ENCODE peak calls at places on chromosomes 6 and 20, in ten cellular contexts. H, Y, F, O, Z, P, M, G, E and X are unnamed samples.

GRCh38 chr6:138088307-138088744 is 18.9 kb downstream of the PERP start:
- DNase-seq in E (no peak), P (peak; percentile 72), H (no peak), Y (peak; percentile 97), F (no peak), Z (no peak), M (peak; percentile 73), G (no peak), O (no peak), X (no peak)

GRCh38 chr20:59994697-59995122 is 36.5 kb downstream of the CDH26 start:
- DNase-seq in P (no peak), M (peak; percentile 2), H (no peak), Z (no peak), G (no peak), Y (peak; percentile 20), E (no peak), O (no peak), F (peak; percentile 61), X (no peak)

GRCh38 chr20:12229891-12230290 is 312.2 kb downstream of the BTBD3 start:
- DNase-seq in P (no peak), G (no peak), E (no peak), H (no peak), F (no peak), M (no peak), O (no peak), Y (no peak), Z (no peak), X (no peak)

GRCh38 chr6:161271343-161272019 is 2.4 kb downstream of the AGPAT4 start:
- DNase-seq in Y (no peak), G (peak; percentile 56), O (no peak), H (no peak), E (no peak), P (no peak), M (no peak), F (no peak), Z (no peak), X (no peak)

GRCh38 chr6:55528624-55529023 is 50.4 kb downstream of the HMGCLL1 start:
- DNase-seq in F (peak; percentile 9), Z (no peak), G (no peak), O (no peak), E (no peak), M (peak; percentile 19), H (no peak), P (no peak), Y (peak; percentile 37), X (peak; percentile 3)

GRCh38 chr6:159390384-159390783 is 221.2 kb downstream of the FNDC1 start:
- DNase-seq in F (no peak), O (no peak), E (no peak), H (no peak), M (peak; percentile 20), Z (no peak), Y (no peak), P (no peak), G (no peak), X (no peak)

GRCh38 chr6:19713984-19714383 is 123.2 kb upstream of the ID4 start:
- DNase-seq in F (no peak), P (no peak), G (no peak), Z (no peak), Y (no peak), E (no peak), O (no peak), M (no peak), H (no peak), X (no peak)

GRCh38 chr6:149015877-149016525 is 269.2 kb downstream of the UST start:
- DNase-seq in O (no peak), Z (no peak), G (no peak), H (no peak), M (no peak), F (no peak), Y (no peak), E (no peak), P (no peak), X (no peak)

GRCh38 chr20:23926941-23927872 is 47.7 kb upstream of the CST5 start:
- DNase-seq in H (no peak), M (peak; percentile 5), Y (no peak), G (no peak), P (no peak), O (no peak), E (no peak), Z (no peak), F (no peak), X (no peak)

GRCh38 chr20:49379338-49379737 is 101.5 kb upstream of the ZNFX1 start:
- DNase-seq in O (no peak), Z (no peak), Y (no peak), G (no peak), P (no peak), M (no peak), E (no peak), H (no peak), F (no peak), X (no peak)

GRCh38 chr6:158991017-158991723 is 8.8 kb downstream of the RSPH3 start:
- DNase-seq in P (no peak), H (no peak), Y (no peak), E (no peak), Z (no peak), O (no peak), F (no peak), M (no peak), G (peak; percentile 56), X (no peak)

GRCh38 chr20:51327251-51327841 is 215.2 kb downstream of the NFATC2 start:
- DNase-seq in P (peak; percentile 86), M (peak; percentile 74), G (no peak), Z (no peak), E (no peak), Y (peak; percentile 97), H (no peak), O (no peak), F (no peak), X (no peak)

GRCh38 chr6:108667984-108668383 is 107.3 kb downstream of the FOXO3 start:
- DNase-seq in O (no peak), P (no peak), M (peak; percentile 51), E (no peak), F (no peak), G (no peak), Y (peak; percentile 75), Z (no peak), H (no peak), X (no peak)

GRCh38 chr6:4487538-4487937 is 288.7 kb upstream of the CDYL start:
- DNase-seq in F (no peak), H (no peak), Y (no peak), Z (no peak), O (no peak), E (no peak), M (no peak), G (no peak), P (no peak), X (no peak)

GRCh38 chr6:134060491-134061106 is 8.2 kb upstream of the SLC2A12 start:
- DNase-seq in M (peak; percentile 84), G (no peak), P (no peak), Y (peak; percentile 79), Z (no peak), O (no peak), F (no peak), H (no peak), E (no peak), X (no peak)

GRCh38 chr20:54292186-54292585 is 84.3 kb downstream of the PFDN4 start:
- DNase-seq in O (no peak), Z (no peak), P (no peak), E (no peak), Y (peak; percentile 25), G (peak; percentile 39), F (no peak), H (no peak), M (peak; percentile 38), X (no peak)

GRCh38 chr6:14254505-14254904 is 136.9 kb downstream of the CD83 start:
- DNase-seq in E (no peak), Z (no peak), G (peak; percentile 58), P (no peak), M (no peak), H (no peak), O (no peak), Y (no peak), F (no peak), X (no peak)

GRCh38 chr6:149140137-149140909 is 177.2 kb upstream of the TAB2 start:
- DNase-seq in P (no peak), G (peak; percentile 87), M (no peak), E (no peak), F (no peak), Z (peak; percentile 70), H (peak; percentile 31), Y (no peak), O (no peak), X (peak; percentile 68)

GRCh38 chr6:78565997-78566396 is 301.4 kb upstream of the IRAK1BP1 start:
- DNase-seq in O (no peak), H (no peak), F (no peak), G (no peak), Y (no peak), P (no peak), M (no peak), Z (no peak), E (no peak), X (no peak)

GRCh38 chr20:8370774-8371173 is 238.7 kb downstream of the PLCB1 start:
- DNase-seq in E (no peak), P (no peak), O (no peak), G (no peak), Y (no peak), M (no peak), F (no peak), Z (no peak), H (no peak), X (no peak)

GRCh38 chr6:27902335-27903314 is 9.6 kb downstream of the OR2B2 start:
- DNase-seq in P (no peak), O (peak; percentile 83), Y (peak; percentile 78), F (no peak), E (no peak), Z (peak; percentile 87), G (peak; percentile 96), H (peak; percentile 88), M (peak; percentile 90), X (peak; percentile 86)

GRCh38 chr6:145882121-145882531 is 67.5 kb upstream of the FBXO30 start:
- DNase-seq in P (no peak), O (no peak), M (no peak), G (no peak), Y (peak; percentile 88), Z (no peak), H (no peak), F (no peak), E (no peak), X (no peak)

GRCh38 chr6:33438978-33439594 is 15.3 kb upstream of the ZBTB9 start:
- DNase-seq in F (no peak), P (no peak), Y (no peak), H (no peak), E (no peak), Z (no peak), G (no peak), O (no peak), M (no peak), X (no peak)

GRCh38 chr6:36373368-36374009 is 14.0 kb downstream of the ETV7 start:
- DNase-seq in G (no peak), Y (no peak), F (no peak), H (no peak), Z (no peak), M (no peak), P (no peak), O (no peak), E (no peak), X (no peak)

GRCh38 chr6:21613809-21614208 is 20.3 kb downstream of the SOX4 start:
- DNase-seq in M (no peak), E (no peak), Y (no peak), O (no peak), Z (no peak), P (no peak), G (no peak), H (no peak), F (no peak), X (no peak)

GRCh38 chr6:137102851-137103492 is 58.2 kb upstream of the IL20RA start:
- DNase-seq in P (no peak), O (no peak), M (no peak), Y (no peak), Z (peak; percentile 34), E (no peak), F (no peak), H (peak; percentile 6), G (peak; percentile 81), X (peak; percentile 88)

GRCh38 chr20:59835448-59836395 is 97.7 kb downstream of the SYCP2 start:
- DNase-seq in H (no peak), G (no peak), F (peak; percentile 15), E (no peak), Z (no peak), P (no peak), O (no peak), Y (peak; percentile 5), M (peak; percentile 14), X (no peak)

GRCh38 chr6:44954281-44954680 is 373.8 kb upstream of the RUNX2 start:
- DNase-seq in Z (no peak), Y (no peak), O (no peak), G (no peak), F (no peak), H (no peak), P (no peak), M (no peak), E (no peak), X (no peak)